ENCODE peak calls at places on chromosome 20, in four cellular contexts. G, P, M and S are unnamed samples.

GRCh38 chr20:38338849-38339520 is 7.3 kb upstream of the LBP start:
- DNase-seq in G (peak), P (no peak), M (no peak), S (no peak)

GRCh38 chr20:20547221-20547875 is 165.1 kb downstream of the RALGAPA2 start:
- DNase-seq in G (no peak), P (no peak), M (peak), S (no peak)

GRCh38 chr20:58228484-58229197 is at the start of gene ANKRD60:
- DNase-seq in G (no peak), P (peak), M (peak), S (no peak)

GRCh38 chr20:33685328-33686007 is 717 bp downstream of the E2F1 start:
- DNase-seq in G (no peak), P (no peak), M (peak), S (no peak)

GRCh38 chr20:37686762-37687477 is 6.9 kb upstream of the CTNNBL1 start:
- DNase-seq in G (no peak), P (no peak), M (no peak), S (peak)

GRCh38 chr20:58613061-58613854 is 37.8 kb upstream of the STX16 start:
- DNase-seq in G (no peak), P (no peak), M (no peak), S (no peak)

GRCh38 chr20:53750827-53751393 is 157.3 kb upstream of the ZNF217 start:
- DNase-seq in G (no peak), P (no peak), M (no peak), S (no peak)

GRCh38 chr20:32336918-32337347 is 21.2 kb upstream of the ASXL1 start:
- DNase-seq in G (no peak), P (no peak), M (peak), S (no peak)

GRCh38 chr20:8601542-8601912 is 467.4 kb upstream of the PLCB4 start:
- DNase-seq in G (no peak), P (no peak), M (peak), S (no peak)

GRCh38 chr20:59992531-59992930 is 34.3 kb downstream of the CDH26 start:
- DNase-seq in G (no peak), P (no peak), M (no peak), S (no peak)
- TF ChIP-seq CTCF in G (no peak), P (no peak), M (no peak), S (no peak)

GRCh38 chr20:5513975-5514516 is 197.3 kb upstream of the PROKR2 start:
- DNase-seq in G (no peak), P (no peak), M (no peak), S (no peak)
- TF ChIP-seq CTCF in G (no peak), P (no peak), M (no peak), S (no peak)

GRCh38 chr20:35395728-35396127 is 16.0 kb downstream of the UQCC1 start:
- DNase-seq in G (no peak), P (no peak), M (no peak), S (no peak)
- TF ChIP-seq CTCF in G (no peak), P (no peak), M (no peak), S (no peak)

DNA sequence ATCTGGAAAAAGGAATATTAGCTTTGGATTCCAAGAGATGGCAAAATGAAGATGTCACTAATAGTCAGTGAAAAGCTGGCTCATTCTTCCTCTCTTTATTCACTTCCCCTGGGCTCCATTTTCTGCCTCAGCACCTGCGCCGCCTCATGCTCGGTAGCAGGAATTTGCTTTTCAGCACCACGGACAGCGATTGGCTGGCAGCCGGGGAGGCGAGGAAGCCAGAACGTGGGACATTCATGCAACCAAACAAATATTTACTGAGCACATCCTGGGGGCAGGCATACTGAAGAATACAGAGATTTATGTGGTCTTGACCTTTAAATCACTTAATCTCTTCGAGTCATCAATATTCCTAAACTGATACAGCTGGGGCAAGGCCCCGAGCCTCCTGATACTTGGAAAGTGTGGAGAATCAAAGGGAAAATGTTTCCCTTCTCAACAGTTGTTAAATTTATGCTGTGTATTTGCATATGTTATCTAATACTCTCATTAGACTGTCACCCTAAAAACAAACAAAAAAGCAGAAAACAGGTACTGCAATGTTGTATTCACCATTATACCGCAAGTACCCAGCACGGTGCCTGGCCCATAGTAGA is 12.1 kb upstream of the PDYN start:
- DNase-seq in G (peak), P (peak), M (peak), S (peak)
- TF ChIP-seq CTCF in G (no peak), P (no peak), M (no peak), S (no peak)